ENCODE peak calls at places on chromosomes 3 and 15, in nine cellular contexts. T, M, E, H, G, P, Q, B and R are unnamed samples.

GRCh38 chr3:18669374-18669773 is 244.2 kb upstream of the SATB1 start:
- DNase-seq in T (no peak), M (no peak), E (no peak), H (no peak), G (no peak), P (no peak), Q (no peak), B (no peak), R (no peak)

GRCh38 chr3:187750041-187750512 is 4.8 kb upstream of the BCL6 start:
- DNase-seq in T (peak; percentile 56), M (peak; percentile 58), E (no peak), H (peak; percentile 42), G (no peak), P (peak; percentile 42), Q (no peak), B (peak; percentile 16), R (peak; percentile 15)

GRCh38 chr3:146160964-146161724 is at the start of gene PLOD2:
- DNase-seq in T (peak; percentile 74), M (peak; percentile 75), E (no peak), H (peak; percentile 26), G (peak; percentile 32), P (peak; percentile 92), Q (no peak), B (peak; percentile 56), R (peak; percentile 96)

GRCh38 chr3:171526869-171527268 is 66.7 kb upstream of the TNIK start:
- DNase-seq in T (no peak), M (no peak), E (no peak), H (no peak), G (no peak), P (peak; percentile 87), Q (no peak), B (no peak), R (peak; percentile 66)

GRCh38 chr3:120908030-120908802 is at the start of gene STXBP5L:
- DNase-seq in T (peak; percentile 99), M (peak; percentile 86), E (no peak), H (peak; percentile 74), G (peak; percentile 74), P (peak; percentile 52), Q (no peak), B (peak; percentile 13), R (peak; percentile 75)

GRCh38 chr3:169759256-169759655 is 5.6 kb downstream of the TERC start:
- DNase-seq in T (no peak), M (no peak), E (no peak), H (peak; percentile 69), G (no peak), P (peak; percentile 75), Q (no peak), B (no peak), R (peak; percentile 30)

GRCh38 chr3:61521229-61521628 is 40.1 kb upstream of the PTPRG start:
- DNase-seq in T (no peak), M (no peak), E (no peak), H (peak; percentile 77), G (peak; percentile 27), P (no peak), Q (no peak), B (no peak), R (no peak)

GRCh38 chr3:133444071-133444774 is 44.4 kb downstream of the BFSP2 start:
- DNase-seq in T (no peak), M (no peak), E (no peak), H (no peak), G (no peak), P (peak; percentile 24), Q (no peak), B (peak; percentile 48), R (peak; percentile 55)

GRCh38 chr3:14989943-14990753 is 42.8 kb downstream of the NR2C2 start:
- DNase-seq in T (peak; percentile 22), M (no peak), E (no peak), H (no peak), G (no peak), P (no peak), Q (no peak), B (no peak), R (peak; percentile 51)

GRCh38 chr3:196666001-196666867 is 26.7 kb downstream of the NRROS start:
- DNase-seq in T (peak; percentile 62), M (peak; percentile 48), E (no peak), H (no peak), G (no peak), P (peak; percentile 81), Q (no peak), B (no peak), R (peak; percentile 72)

GRCh38 chr3:140143670-140144069 is 208.7 kb downstream of the CLSTN2 start:
- DNase-seq in T (no peak), M (no peak), E (no peak), H (no peak), G (no peak), P (no peak), Q (no peak), B (no peak), R (no peak)

GRCh38 chr3:171760475-171760874 is 49.8 kb downstream of the PLD1 start:
- DNase-seq in T (no peak), M (no peak), E (no peak), H (no peak), G (no peak), P (no peak), Q (no peak), B (no peak), R (no peak)

GRCh38 chr3:111669926-111670630 is 74.9 kb upstream of the ZBED2 start:
- DNase-seq in T (no peak), M (no peak), E (no peak), H (no peak), G (no peak), P (peak; percentile 76), Q (no peak), B (no peak), R (peak; percentile 32)

GRCh38 chr3:108552267-108553159 is 36.7 kb downstream of the CIP2A start:
- DNase-seq in T (no peak), M (no peak), E (peak; percentile 14), H (no peak), G (no peak), P (peak; percentile 56), Q (no peak), B (peak; percentile 9), R (peak; percentile 74)

GRCh38 chr3:140053011-140053702 is 118.2 kb downstream of the CLSTN2 start:
- DNase-seq in T (no peak), M (no peak), E (no peak), H (no peak), G (no peak), P (no peak), Q (no peak), B (no peak), R (no peak)

GRCh38 chr3:149647812-149648211 is 10.0 kb downstream of the WWTR1 start:
- DNase-seq in T (no peak), M (no peak), E (no peak), H (no peak), G (no peak), P (no peak), Q (no peak), B (no peak), R (no peak)

GRCh38 chr15:25981114-25981513 is 118.0 kb upstream of the ATP10A start:
- DNase-seq in T (no peak), M (no peak), E (no peak), H (no peak), G (no peak), P (no peak), Q (no peak), B (no peak), R (no peak)

GRCh38 chr15:40787344-40787841 is 17.6 kb downstream of the C15orf62 start:
- DNase-seq in T (peak; percentile 80), M (no peak), E (no peak), H (no peak), G (peak; percentile 74), P (peak; percentile 62), Q (peak; percentile 80), B (no peak), R (peak; percentile 77)